ENCODE peak calls at places on chromosome 18, in seven cellular contexts. G, W, P, Q, H, X and I are unnamed samples.

GRCh38 chr18:65527879-65528633 is 222.8 kb upstream of the CDH7 start:
- DNase-seq in G (no peak), W (no peak), P (no peak), Q (no peak), H (no peak), X (peak; percentile 7), I (no peak)

GRCh38 chr18:43620936-43621335 is 343.6 kb upstream of the SYT4 start:
- DNase-seq in G (peak; percentile 6), W (peak; percentile 47), P (peak; percentile 37), Q (no peak), H (peak; percentile 37), X (peak; percentile 37), I (peak; percentile 5)

GRCh38 chr18:79657342-79657996 is 22.1 kb upstream of the CTDP1 start:
- DNase-seq in G (peak; percentile 54), W (peak; percentile 23), P (no peak), Q (no peak), H (no peak), X (no peak), I (no peak)

GRCh38 chr18:54736981-54737380 is 91.3 kb upstream of the RAB27B start:
- DNase-seq in G (no peak), W (no peak), P (no peak), Q (no peak), H (no peak), X (no peak), I (peak; percentile 60)

GRCh38 chr18:73119574-73119973 is 251.8 kb upstream of the NETO1 start:
- DNase-seq in G (no peak), W (no peak), P (no peak), Q (no peak), H (no peak), X (no peak), I (no peak)

GRCh38 chr18:35071819-35072247 is 30.6 kb downstream of the MAPRE2 start:
- DNase-seq in G (no peak), W (no peak), P (peak; percentile 59), Q (no peak), H (peak; percentile 34), X (no peak), I (no peak)

GRCh38 chr18:79404567-79404910 is 8.8 kb downstream of the NFATC1 start:
- DNase-seq in G (peak; percentile 24), W (no peak), P (no peak), Q (no peak), H (no peak), X (no peak), I (no peak)

GRCh38 chr18:46528037-46528436 is 129.0 kb downstream of the LOXHD1 start:
- DNase-seq in G (no peak), W (no peak), P (no peak), Q (no peak), H (no peak), X (no peak), I (no peak)

GRCh38 chr18:13382990-13383821 is 164.6 kb downstream of the LDLRAD4 start:
- DNase-seq in G (no peak), W (no peak), P (no peak), Q (no peak), H (no peak), X (no peak), I (no peak)

GRCh38 chr18:23306842-23307241 is 146.2 kb upstream of the RIOK3 start:
- DNase-seq in G (no peak), W (no peak), P (no peak), Q (no peak), H (no peak), X (no peak), I (no peak)

GRCh38 chr18:57550510-57550909 is 36.0 kb downstream of the FECH start:
- DNase-seq in G (no peak), W (no peak), P (no peak), Q (no peak), H (no peak), X (no peak), I (no peak)

GRCh38 chr18:77749189-77749588 is 499.5 kb downstream of the GALR1 start:
- DNase-seq in G (peak; percentile 43), W (no peak), P (no peak), Q (no peak), H (peak; percentile 2), X (peak; percentile 7), I (no peak)

GRCh38 chr18:46250084-46250811 is 146.1 kb downstream of the HAUS1 start:
- DNase-seq in G (peak; percentile 45), W (peak; percentile 42), P (peak; percentile 89), Q (peak; percentile 87), H (peak; percentile 51), X (peak; percentile 90), I (peak; percentile 92)

GRCh38 chr18:26920644-26921043 is 55.1 kb upstream of the AQP4 start:
- DNase-seq in G (no peak), W (no peak), P (no peak), Q (no peak), H (no peak), X (no peak), I (no peak)

GRCh38 chr18:54223568-54224241 is 764 bp downstream of the MBD2 start:
- DNase-seq in G (peak; percentile 27), W (peak; percentile 76), P (peak; percentile 92), Q (peak; percentile 74), H (peak; percentile 97), X (peak; percentile 82), I (peak; percentile 92)

GRCh38 chr18:26470011-26470637 is 78.2 kb downstream of the KCTD1 start:
- DNase-seq in G (no peak), W (peak; percentile 93), P (no peak), Q (no peak), H (peak; percentile 18), X (no peak), I (peak; percentile 73)